ENCODE peak calls at places on chromosomes 1 and 21, in nine cellular contexts. S, N, Z, A, V, W, F, X and E are unnamed samples.

GRCh38 chr1:33088119-33088906 is 7.4 kb downstream of the AZIN2 start:
- DNase-seq in S (no peak), N (no peak), Z (no peak), A (no peak), V (no peak), W (no peak), F (no peak), X (peak; percentile 59), E (no peak)

GRCh38 chr21:39712976-39713375 is 32.0 kb upstream of the IGSF5 start:
- DNase-seq in S (no peak), N (no peak), Z (no peak), A (no peak), V (no peak), W (no peak), F (no peak), X (peak; percentile 5), E (peak; percentile 6)

GRCh38 chr1:200207711-200208126 is 180.2 kb downstream of the NR5A2 start:
- DNase-seq in S (no peak), N (no peak), Z (no peak), A (no peak), V (no peak), W (peak; percentile 50), F (no peak), X (peak; percentile 89), E (no peak)

GRCh38 chr1:242086093-242086492 is 87.2 kb upstream of the MAP1LC3C start:
- DNase-seq in S (no peak), N (no peak), Z (no peak), A (no peak), V (no peak), W (no peak), F (no peak), X (no peak), E (no peak)

GRCh38 chr21:46097826-46098286 is at the start of gene COL6A2:
- DNase-seq in S (peak; percentile 56), N (peak; percentile 53), Z (peak; percentile 76), A (peak; percentile 67), V (no peak), W (peak; percentile 16), F (peak; percentile 63), X (no peak), E (peak; percentile 32)

GRCh38 chr1:63000508-63000907 is 216.6 kb downstream of the ATG4C start:
- DNase-seq in S (no peak), N (no peak), Z (no peak), A (no peak), V (no peak), W (no peak), F (no peak), X (no peak), E (no peak)

GRCh38 chr1:179632868-179633267 is 41.2 kb downstream of the TDRD5 start:
- DNase-seq in S (no peak), N (no peak), Z (no peak), A (no peak), V (no peak), W (no peak), F (no peak), X (no peak), E (no peak)

GRCh38 chr1:33824971-33825370 is 38.9 kb upstream of the HMGB4 start:
- DNase-seq in S (no peak), N (no peak), Z (no peak), A (no peak), V (no peak), W (no peak), F (no peak), X (no peak), E (no peak)

GRCh38 chr1:233734456-233734855 is 120.5 kb downstream of the KCNK1 start:
- DNase-seq in S (no peak), N (no peak), Z (no peak), A (no peak), V (no peak), W (no peak), F (no peak), X (no peak), E (no peak)

GRCh38 chr1:233735331-233735730 is 121.4 kb downstream of the KCNK1 start:
- DNase-seq in S (no peak), N (no peak), Z (no peak), A (no peak), V (no peak), W (no peak), F (no peak), X (no peak), E (no peak)

GRCh38 chr1:233738396-233738795 is 124.5 kb downstream of the KCNK1 start:
- DNase-seq in S (no peak), N (no peak), Z (no peak), A (no peak), V (no peak), W (no peak), F (no peak), X (no peak), E (no peak)

GRCh38 chr1:233737341-233737740 is 123.4 kb downstream of the KCNK1 start:
- DNase-seq in S (no peak), N (no peak), Z (no peak), A (no peak), V (no peak), W (no peak), F (no peak), X (no peak), E (no peak)

GRCh38 chr1:233735847-233736246 is 121.9 kb downstream of the KCNK1 start:
- DNase-seq in S (no peak), N (no peak), Z (no peak), A (no peak), V (no peak), W (no peak), F (no peak), X (no peak), E (no peak)
- TF ChIP-seq CTCF in S (no peak), N (no peak), Z (no peak), A (no peak), V (no peak), W (no peak), F (no peak), X (no peak), E (no peak)

GRCh38 chr1:68890736-68891135 is 393.9 kb upstream of the DEPDC1 start:
- DNase-seq in S (no peak), N (no peak), Z (no peak), A (no peak), V (no peak), W (no peak), F (no peak), X (no peak), E (no peak)

DNA sequence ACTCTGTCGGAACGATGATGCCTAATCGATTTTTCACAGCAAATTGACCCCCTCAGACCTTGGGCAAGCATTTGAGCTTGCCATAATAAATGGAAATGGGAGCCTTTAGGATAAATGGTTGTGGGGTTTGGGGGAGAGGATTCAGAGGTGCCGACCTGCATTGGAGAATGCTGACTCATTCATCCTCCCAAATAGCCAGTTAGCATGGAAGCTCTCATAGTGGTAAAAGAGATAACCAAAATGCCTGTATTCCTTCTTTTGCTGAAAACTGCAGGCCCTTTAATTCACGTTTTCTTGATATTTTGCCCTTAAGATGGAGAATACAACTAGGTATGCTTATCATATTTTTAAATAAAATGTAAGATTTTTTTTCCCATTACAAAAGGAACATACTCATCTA is 392.6 kb upstream of the DEPDC1 start:
- DNase-seq in S (no peak), N (no peak), Z (no peak), A (no peak), V (no peak), W (no peak), F (no peak), X (no peak), E (no peak)
- TF ChIP-seq CTCF in S (no peak), N (no peak), Z (no peak), A (no peak), V (no peak), W (no peak), F (no peak), X (no peak), E (no peak)

DNA sequence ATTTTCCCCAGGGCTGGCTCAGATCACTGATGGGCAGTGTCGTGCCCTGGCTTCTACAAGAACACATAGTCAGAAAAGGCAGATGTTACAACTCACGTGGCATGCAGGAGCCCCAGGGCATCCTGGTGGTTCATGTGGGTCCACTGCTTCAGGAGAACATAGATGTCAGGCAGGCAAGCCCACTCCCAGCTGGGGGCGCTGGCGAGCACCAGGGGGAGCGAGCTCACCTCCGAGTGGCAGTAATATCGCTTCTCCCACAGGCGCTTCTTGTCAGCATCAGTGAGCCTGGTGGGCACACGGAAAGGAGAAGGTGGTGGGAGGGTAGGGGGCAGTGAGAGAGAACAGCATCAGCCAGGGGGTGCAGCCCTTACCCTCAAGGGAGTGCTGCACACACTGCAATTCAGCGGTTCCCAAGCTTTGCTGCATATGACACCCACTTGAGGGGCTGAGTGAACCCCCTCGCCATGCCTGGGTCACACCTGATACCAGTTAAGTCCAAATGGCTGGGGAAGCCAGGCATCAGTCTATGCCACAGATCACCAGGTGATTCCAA is 34.3 kb upstream of the PPP1R15B start:
- DNase-seq in S (no peak), N (peak; percentile 54), Z (peak; percentile 90), A (no peak), V (no peak), W (peak; percentile 41), F (no peak), X (peak; percentile 66), E (peak; percentile 60)
- TF ChIP-seq CTCF in S (peak; percentile 30), N (no peak), Z (peak; percentile 76), A (no peak), V (no peak), W (peak; percentile 57), F (peak; percentile 55), X (peak; percentile 61), E (no peak)

GRCh38 chr1:223244366-223245103 is 101.5 kb upstream of the TLR5 start:
- DNase-seq in S (no peak), N (no peak), Z (no peak), A (no peak), V (no peak), W (peak; percentile 36), F (peak; percentile 19), X (peak; percentile 27), E (peak; percentile 43)
- TF ChIP-seq CTCF in S (no peak), N (peak; percentile 19), Z (no peak), A (no peak), V (no peak), W (no peak), F (peak; percentile 5), X (peak; percentile 14), E (no peak)

DNA sequence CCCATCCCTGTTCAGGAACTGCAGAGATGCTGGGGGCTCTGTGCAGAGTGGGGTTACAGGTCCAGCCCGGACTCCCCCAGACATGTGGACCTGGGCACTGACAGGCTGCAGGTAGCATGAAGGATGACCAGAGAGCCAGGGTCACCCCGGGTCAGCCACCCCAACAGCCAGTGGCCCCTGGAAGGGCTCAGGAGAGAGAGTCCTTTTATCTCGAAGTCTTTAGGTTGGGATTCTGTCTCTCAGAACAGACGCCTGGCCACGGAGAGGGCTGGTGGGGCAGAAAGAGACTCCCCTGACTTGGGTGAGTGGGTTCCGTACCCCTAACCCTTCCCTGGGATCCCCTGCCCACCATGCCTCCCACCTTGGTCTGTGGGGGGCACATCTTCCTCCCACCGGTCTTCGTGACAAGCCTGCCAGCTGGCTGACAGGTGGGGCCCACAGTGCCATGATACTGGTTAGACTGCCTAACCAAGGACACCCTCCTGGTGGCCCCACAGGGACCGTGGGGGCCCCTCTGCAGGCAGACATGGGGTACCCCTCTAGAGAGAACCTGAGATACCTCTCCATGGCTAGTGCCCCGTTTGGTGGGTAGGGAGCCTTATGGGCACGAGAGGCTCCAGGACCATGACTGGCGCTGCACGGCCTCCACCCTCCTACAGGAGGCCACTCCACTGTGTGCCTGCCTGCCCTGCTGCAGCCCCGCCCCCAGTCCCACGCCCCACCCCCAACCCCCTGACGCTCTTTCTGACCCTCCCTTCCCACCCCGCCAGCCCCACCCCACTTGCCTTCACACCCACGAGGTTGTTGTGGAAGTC is 24.2 kb downstream of the WNT9A start:
- DNase-seq in S (no peak), N (no peak), Z (no peak), A (no peak), V (no peak), W (no peak), F (no peak), X (no peak), E (no peak)
- TF ChIP-seq CTCF in S (no peak), N (no peak), Z (no peak), A (no peak), V (no peak), W (no peak), F (no peak), X (no peak), E (no peak)

GRCh38 chr1:226569879-226570547 is 21.4 kb downstream of the STUM start:
- DNase-seq in S (no peak), N (peak; percentile 70), Z (peak; percentile 61), A (no peak), V (no peak), W (peak; percentile 34), F (no peak), X (peak; percentile 45), E (peak; percentile 51)
- TF ChIP-seq CTCF in S (no peak), N (no peak), Z (peak; percentile 29), A (no peak), V (peak; percentile 18), W (no peak), F (peak; percentile 7), X (peak; percentile 26), E (no peak)